ENCODE peak calls at places on chromosomes 16 and 17, in four cellular contexts. Z is SJSA1, R is A549, V is heart right ventricle. F is an unnamed sample.

GRCh38 chr17:1820518-1821252 is 9.0 kb downstream of the SMYD4 start:
- DNase-seq in Z (no peak), V (no peak), R (no peak), F (no peak)

GRCh38 chr16:11636172-11636721 is 32.0 kb upstream of the SNN start:
- DNase-seq in R (no peak), V (no peak), Z (no peak), F (no peak)

GRCh38 chr17:7351665-7352558 is at the start of gene KCTD11:
- DNase-seq in Z (peak; percentile 97), V (peak; percentile 93), R (peak; percentile 91), F (peak; percentile 68)

GRCh38 chr17:333626-334396 is 18.8 kb downstream of the RPH3AL start:
- DNase-seq in Z (no peak), V (peak; percentile 79), R (no peak), F (no peak)

GRCh38 chr16:65975049-65975708 is 391.3 kb upstream of the CDH5 start:
- DNase-seq in V (no peak), R (peak; percentile 66), Z (peak; percentile 46), F (no peak)

GRCh38 chr17:7634384-7634783 is 4.4 kb downstream of the SHBG start:
- DNase-seq in R (peak; percentile 71), V (peak; percentile 66), Z (no peak), F (no peak)

GRCh38 chr17:8175795-8176196 is 384 bp downstream of the TMEM107 start:
- DNase-seq in Z (no peak), R (peak; percentile 39), V (no peak), F (no peak)

GRCh38 chr16:47016700-47017133 is 43.2 kb upstream of the DNAJA2 start:
- DNase-seq in Z (no peak), V (no peak), R (no peak), F (no peak)

GRCh38 chr17:28363776-28364650 is 986 bp downstream of the SEBOX start:
- DNase-seq in R (no peak), V (no peak), Z (no peak), F (no peak)

GRCh38 chr17:35448899-35449227 is 297 bp upstream of the SLFN13 start:
- DNase-seq in R (no peak), Z (no peak), V (no peak), F (no peak)

GRCh38 chr17:35447494-35447893 is 1.1 kb downstream of the SLFN13 start:
- DNase-seq in R (no peak), Z (no peak), V (no peak), F (no peak)

GRCh38 chr17:35448214-35448898 is at the start of gene SLFN13:
- DNase-seq in R (peak; percentile 88), Z (peak; percentile 17), V (peak; percentile 81), F (peak; percentile 83)

GRCh38 chr17:35449371-35449931 is 885 bp upstream of the SLFN13 start:
- DNase-seq in R (no peak), Z (no peak), V (peak; percentile 26), F (peak; percentile 11)
- H3K4me3 ChIP-seq in R (no peak overlapping the region), Z (no peak overlapping the region), V (peak overlapping the region; percentile 63), F (no peak overlapping the region)

DNA sequence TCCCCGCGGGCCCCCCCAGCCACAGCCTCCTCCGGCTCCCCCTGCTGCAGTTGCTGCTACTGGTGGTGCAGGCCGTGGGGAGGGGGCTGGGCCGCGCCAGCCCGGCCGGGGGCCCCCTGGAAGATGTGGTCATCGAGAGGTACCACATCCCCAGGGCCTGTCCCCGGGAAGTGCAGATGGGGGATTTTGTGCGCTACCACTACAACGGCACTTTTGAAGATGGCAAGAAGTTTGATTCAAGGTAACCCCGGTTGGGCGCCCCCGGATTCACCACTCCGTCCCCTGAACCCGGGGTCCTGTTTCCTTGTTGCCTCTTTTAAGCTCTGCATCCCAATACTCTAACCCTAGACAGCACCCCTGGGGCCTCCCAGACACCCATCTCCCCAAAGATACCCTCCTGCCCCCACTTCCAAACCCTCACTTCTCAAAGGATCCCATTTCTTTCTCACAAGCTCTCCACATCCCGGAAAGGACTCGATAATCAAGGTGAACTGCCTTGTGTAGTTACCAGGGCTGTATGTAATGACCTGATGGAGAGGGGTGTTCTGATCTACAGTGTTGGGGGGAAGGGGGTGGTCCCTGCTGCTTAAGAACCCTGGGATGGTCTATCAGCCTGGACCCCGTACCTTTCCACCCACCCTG is 356 bp downstream of the FKBP10 start:
- DNase-seq in Z (peak; percentile 24), V (no peak), R (no peak), F (no peak)
- H3K4me3 ChIP-seq in Z (peak overlapping the region; percentile 93), V (peak overlapping the region; percentile 79), R (peak overlapping the region; percentile 79), F (peak overlapping the region; percentile 93)

GRCh38 chr17:82649501-82650261 is 1.4 kb upstream of the WDR45B start:
- DNase-seq in V (no peak), R (no peak), Z (no peak), F (no peak)
- H3K4me3 ChIP-seq in V (no peak overlapping the region), R (no peak overlapping the region), Z (no peak overlapping the region), F (no peak overlapping the region)

GRCh38 chr17:38559880-38560230 is 45.9 kb downstream of the SRCIN1 start:
- DNase-seq in Z (no peak), R (no peak), V (no peak), F (no peak)
- H3K4me3 ChIP-seq in Z (no peak overlapping the region), R (peak overlapping the region; percentile 44), V (no peak overlapping the region), F (peak overlapping the region; percentile 60)